ENCODE peak calls at places on chromosomes 7 and 10, in five cellular contexts. M is ELR; J is stimulated activated CD8-positive, alpha-beta memory T cell treated with anti-CD3 and anti-CD28 coated beads, Interleukin-4, amount 100 ng/mL, for 24 hours; P is HuH-7; S is NCI-H1105. U is an unnamed sample.

GRCh38 chr7:64867863-64868440 is 35.1 kb upstream of the ZNF273 start:
- DNase-seq in M (no peak), J (no peak), P (peak), S (no peak), U (no peak)

GRCh38 chr7:47578581-47579270 is 3.2 kb downstream of the TNS3 start:
- DNase-seq in M (peak), J (no peak), P (no peak), S (no peak), U (peak)

GRCh38 chr7:5776894-5777645 is 4.4 kb downstream of the RNF216 start:
- DNase-seq in M (no peak), J (no peak), P (no peak), S (no peak), U (no peak)

GRCh38 chr7:84497873-84498272 is 303.3 kb upstream of the SEMA3A start:
- DNase-seq in M (no peak), J (no peak), P (no peak), S (no peak), U (no peak)

GRCh38 chr7:44152971-44153947 is 12.1 kb upstream of the MYL7 start:
- DNase-seq in M (no peak), J (no peak), P (no peak), S (no peak), U (no peak)

GRCh38 chr10:24465124-24465874 is 256.4 kb downstream of the KIAA1217 start:
- DNase-seq in M (peak), J (no peak), P (no peak), S (no peak), U (peak)

GRCh38 chr10:122113161-122113944 is 124.4 kb downstream of the TACC2 start:
- DNase-seq in M (peak), J (no peak), P (peak), S (no peak), U (peak)

GRCh38 chr10:96470108-96470743 is 43.5 kb downstream of the TLL2 start:
- DNase-seq in M (peak), J (no peak), P (peak), S (no peak), U (peak)

GRCh38 chr10:8051109-8051781 is 3.2 kb upstream of the GATA3 start:
- DNase-seq in M (no peak), J (no peak), P (no peak), S (no peak), U (no peak)

GRCh38 chr10:19945275-19945674 is 129.0 kb downstream of the PLXDC2 start:
- DNase-seq in M (no peak), J (no peak), P (no peak), S (no peak), U (no peak)

GRCh38 chr7:55309040-55309991 is 55.8 kb upstream of the LANCL2 start:
- DNase-seq in M (no peak), J (peak), P (no peak), S (no peak), U (no peak)

GRCh38 chr10:51162002-51162401 is 87.7 kb downstream of the PRKG1 start:
- DNase-seq in M (no peak), J (no peak), P (no peak), S (no peak), U (no peak)

GRCh38 chr10:87546971-87547413 is 42.3 kb downstream of the MINPP1 start:
- DNase-seq in M (peak), J (no peak), P (no peak), S (no peak), U (peak)

GRCh38 chr10:96287392-96288105 is 16.2 kb upstream of the BLNK start:
- DNase-seq in M (no peak), J (no peak), P (no peak), S (no peak), U (no peak)

GRCh38 chr7:137985253-137985896 is 16.5 kb downstream of the CREB3L2 start:
- DNase-seq in M (no peak), J (no peak), P (no peak), S (no peak), U (no peak)

U was measured in EL.